ENCODE peak calls at places on chromosomes 11 and 22, in four cellular contexts. L is HCT116, J is GM23338, P is HepG2. I is an unnamed sample.
A peak's percentile ranks its signal among the peaks of the same experiment; 100 is the strongest.

GRCh38 chr22:48829908-48830307 is 997.8 kb downstream of the BRD1 start:
- DNase-seq in P (no peak), J (no peak), L (no peak), I (no peak)

GRCh38 chr22:20244744-20245576 is 23.2 kb downstream of the RTN4R start:
- DNase-seq in J (no peak), L (no peak), P (no peak), I (no peak)

GRCh38 chr22:47307326-47307725 is 544.9 kb downstream of the TBC1D22A start:
- DNase-seq in J (no peak), P (no peak), L (no peak), I (no peak)

GRCh38 chr11:43818220-43818619 is 62.4 kb upstream of the ALKBH3 start:
- DNase-seq in L (no peak), J (no peak), P (no peak), I (no peak)

GRCh38 chr22:27226666-27227065 is 569.3 kb downstream of the MIAT start:
- DNase-seq in J (no peak), P (no peak), L (no peak), I (no peak)

GRCh38 chr11:111446404-111447152 is 65.6 kb downstream of the BTG4 start:
- DNase-seq in P (peak; percentile 82), L (peak; percentile 85), J (peak; percentile 89), I (peak; percentile 73)

GRCh38 chr22:26979294-26979693 is 321.9 kb downstream of the MIAT start:
- DNase-seq in J (peak; percentile 70), L (no peak), P (no peak), I (no peak)

GRCh38 chr22:22070371-22070824 is 87.8 kb upstream of the TOP3B start:
- DNase-seq in L (no peak), J (no peak), P (no peak), I (no peak)

GRCh38 chr11:16335236-16335962 is 20.9 kb downstream of the SOX6 start:
- DNase-seq in L (no peak), P (peak; percentile 65), J (no peak), I (no peak)

GRCh38 chr11:100681064-100681502 is 6.0 kb upstream of the ARHGAP42 start:
- DNase-seq in J (peak; percentile 69), P (peak; percentile 76), L (peak; percentile 80), I (no peak)

GRCh38 chr11:69000831-69001245 is 12.2 kb downstream of the MRGPRF start:
- DNase-seq in J (peak; percentile 37), L (peak; percentile 27), P (peak; percentile 57), I (no peak)

GRCh38 chr11:38814670-38815069 is 2216.6 kb upstream of the RAG2 start:
- DNase-seq in J (no peak), P (no peak), L (no peak), I (no peak)

GRCh38 chr11:11622772-11623531 is 1.1 kb upstream of the GALNT18 start:
- DNase-seq in L (no peak), J (no peak), P (peak; percentile 18), I (no peak)

GRCh38 chr11:12133539-12134238 is 23.3 kb downstream of the MICAL2 start:
- DNase-seq in J (no peak), P (no peak), L (no peak), I (no peak)

GRCh38 chr11:6799402-6799801 is at the start of gene OR6A2:
- DNase-seq in P (no peak), J (no peak), L (no peak), I (no peak)

GRCh38 chr11:13705710-13706109 is 37.2 kb downstream of the FAR1 start:
- DNase-seq in L (no peak), P (no peak), J (peak; percentile 25), I (no peak)

GRCh38 chr22:38316340-38317236 is 645 bp downstream of the CSNK1E start:
- DNase-seq in P (no peak), L (no peak), J (peak; percentile 60), I (peak; percentile 10)

GRCh38 chr11:59787816-59788215 is 22.8 kb downstream of the MRPL16 start:
- DNase-seq in L (no peak), J (no peak), P (no peak), I (no peak)

GRCh38 chr11:65251476-65251875 is 10.3 kb upstream of the POLA2 start:
- DNase-seq in J (no peak), L (no peak), P (no peak), I (no peak)

GRCh38 chr11:122808494-122808893 is 29.8 kb upstream of the CRTAM start:
- DNase-seq in L (no peak), J (no peak), P (no peak), I (no peak)

GRCh38 chr22:17785185-17786184 is 11.2 kb upstream of the BID start:
- DNase-seq in L (peak; percentile 41), J (peak; percentile 95), P (peak; percentile 72), I (no peak)

GRCh38 chr22:34080501-34080900 is 160.2 kb upstream of the LARGE1 start:
- DNase-seq in L (no peak), J (no peak), P (no peak), I (no peak)

GRCh38 chr22:37636186-37636948 is 3.1 kb upstream of the SH3BP1 start:
- DNase-seq in P (no peak), L (no peak), J (peak; percentile 47), I (no peak)

GRCh38 chr11:71078482-71078881 is 173.9 kb downstream of the SHANK2 start:
- DNase-seq in P (no peak), L (peak; percentile 18), J (peak; percentile 51), I (no peak)

GRCh38 chr11:114296190-114296978 is at the start of gene NNMT:
- DNase-seq in P (no peak), J (no peak), L (no peak), I (no peak)

GRCh38 chr11:7046474-7046873 is 26.2 kb downstream of the NLRP14 start:
- DNase-seq in L (no peak), P (no peak), J (no peak), I (no peak)

GRCh38 chr22:38467904-38468760 is at the start of gene KDELR3:
- DNase-seq in J (peak; percentile 59), P (no peak), L (peak; percentile 15), I (no peak)

GRCh38 chr11:46332093-46332567 is 15.1 kb upstream of the DGKZ start:
- DNase-seq in L (no peak), P (no peak), J (no peak), I (no peak)

GRCh38 chr11:46330154-46330886 is 16.9 kb upstream of the DGKZ start:
- DNase-seq in L (no peak), P (no peak), J (no peak), I (no peak)

GRCh38 chr11:46332568-46333128 is 14.6 kb upstream of the DGKZ start:
- DNase-seq in L (no peak), J (peak; percentile 77), P (no peak), I (no peak)

GRCh38 chr11:46330887-46331652 is 16.2 kb upstream of the DGKZ start:
- DNase-seq in J (no peak), L (no peak), P (no peak), I (no peak)

DNA sequence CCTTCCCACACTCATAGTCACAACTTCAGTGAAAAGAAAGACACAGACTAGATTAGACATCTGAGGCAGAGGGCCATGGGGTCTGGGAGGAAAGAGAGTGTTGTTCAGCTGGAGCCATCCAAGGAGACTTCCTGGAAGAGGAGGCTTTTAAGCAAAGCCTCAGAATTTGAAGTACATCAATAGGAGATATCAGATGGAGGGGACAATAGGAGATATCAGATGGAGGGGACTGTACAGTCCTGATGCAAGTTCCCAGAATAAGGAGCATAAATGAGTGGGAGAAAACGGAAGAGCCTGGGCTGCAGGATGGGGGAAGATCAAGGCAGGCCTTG is 15.6 kb upstream of the DGKZ start:
- DNase-seq in P (no peak), J (no peak), L (no peak), I (no peak)
- TF ChIP-seq EZH2 in P (no peak), J (no peak), L (no peak), I (no peak)

GRCh38 chr11:19768815-19769214 is 56.2 kb downstream of the NAV2 start:
- DNase-seq in J (no peak), L (no peak), P (no peak), I (no peak)
- H3K27ac ChIP-seq in J (no peak overlapping the region), L (no peak overlapping the region), P (no peak overlapping the region), I (no peak overlapping the region)

DNA sequence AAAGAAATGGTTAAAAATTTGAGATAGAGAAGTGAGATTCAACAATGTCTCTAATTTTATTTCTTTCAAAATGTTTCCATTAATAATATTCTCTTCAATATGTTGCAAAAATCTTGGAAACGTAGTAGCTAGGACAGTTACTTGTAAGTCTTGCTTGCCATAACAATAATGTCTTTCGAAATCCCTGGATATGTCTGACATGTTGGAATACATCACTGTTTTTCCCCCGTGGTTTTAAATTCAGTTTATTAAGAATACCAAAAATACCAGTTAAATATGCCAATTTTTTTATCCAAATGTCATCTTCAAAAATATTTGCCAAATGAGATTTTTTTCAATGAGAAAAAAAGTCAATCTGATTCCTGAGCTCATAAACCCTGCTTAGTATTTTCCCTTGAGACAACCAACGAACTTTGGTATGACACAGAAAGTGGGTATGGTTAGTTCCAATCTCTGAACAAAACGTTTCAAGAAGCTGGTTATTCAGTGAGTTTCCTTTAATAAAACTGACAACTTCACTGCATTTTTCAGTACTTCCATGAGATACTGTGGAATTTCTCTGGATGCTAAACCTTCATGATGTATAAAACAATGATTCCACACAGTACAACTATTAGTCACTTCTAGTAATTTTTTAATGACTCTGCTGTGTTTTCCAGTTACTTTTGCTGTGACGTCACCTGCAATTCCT is 36.7 kb upstream of the AMPD3 start:
- DNase-seq in J (no peak), L (no peak), P (no peak), I (no peak)
- TF ChIP-seq POLR2AphosphoS5 in J (no peak), L (no peak), P (no peak), I (no peak)

DNA sequence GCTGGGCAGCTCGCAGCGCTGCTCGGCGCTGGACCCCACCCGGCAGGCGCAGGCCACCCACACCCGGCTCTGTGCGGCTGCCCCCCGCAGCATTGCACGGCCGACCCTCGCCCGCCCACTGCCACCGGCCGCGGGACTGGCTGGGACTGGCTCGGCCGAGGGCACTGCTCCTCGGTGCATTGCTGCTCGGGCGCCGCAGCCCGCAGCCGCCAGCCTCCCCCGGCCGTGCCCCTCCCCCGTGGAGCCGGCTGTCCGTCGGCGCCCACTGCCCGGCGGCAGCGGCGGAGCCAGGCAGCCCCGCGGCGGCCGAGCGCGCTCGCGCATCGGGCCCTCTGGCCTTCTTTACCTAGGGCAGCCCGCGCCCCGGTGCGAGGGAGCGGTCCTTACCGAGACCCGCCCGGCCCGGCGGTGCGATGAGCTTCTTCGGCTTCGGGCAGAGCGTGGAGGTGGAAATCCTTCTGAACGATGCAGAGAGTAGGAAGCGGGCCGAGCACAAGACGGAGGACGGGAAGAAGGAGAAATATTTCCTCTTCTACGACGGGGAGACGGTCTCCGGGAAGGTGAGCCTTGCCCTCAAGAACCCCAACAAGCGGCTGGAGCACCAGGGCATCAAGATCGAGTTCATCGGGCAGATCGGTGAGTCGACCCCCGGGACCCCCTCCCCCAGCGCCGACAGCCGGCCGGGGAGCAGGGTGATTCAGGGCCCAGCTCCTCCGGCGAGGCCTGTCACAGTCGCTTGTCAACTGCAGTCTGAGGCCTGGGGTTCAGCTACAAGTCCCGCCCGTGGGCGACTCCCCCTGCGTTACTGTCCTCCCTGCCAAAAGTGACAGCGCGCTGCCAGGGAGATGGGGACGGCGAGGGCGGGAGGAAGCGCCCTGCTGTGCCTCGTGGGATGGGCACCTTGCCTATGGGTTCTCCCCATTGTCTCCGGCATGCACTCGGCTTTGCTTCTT is 515 bp downstream of the VPS26B start:
- DNase-seq in L (no peak), J (peak; percentile 52), P (peak; percentile 14), I (no peak)
- TF ChIP-seq EZH2 in L (no peak), J (no peak), P (no peak), I (no peak)

DNA sequence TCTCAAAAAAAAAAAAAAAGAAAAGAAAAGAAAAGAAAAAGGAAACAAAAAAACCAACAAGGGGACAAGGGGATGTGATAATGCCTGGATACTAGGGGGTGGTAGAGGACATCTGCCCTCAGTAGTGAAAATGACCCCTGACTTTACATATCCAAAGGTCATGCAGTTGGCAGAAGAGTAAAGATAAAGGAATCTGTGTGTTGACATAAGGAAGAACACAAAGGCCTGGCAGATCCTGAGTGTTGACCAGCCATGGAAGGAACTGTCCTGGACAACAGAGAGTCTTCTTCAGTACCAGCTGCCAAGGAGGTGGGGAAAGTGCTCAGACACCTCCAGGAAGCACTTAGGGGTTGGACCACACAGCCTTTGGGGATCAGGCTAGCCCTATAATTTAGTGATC is 12.6 kb downstream of the SLC43A1 start:
- DNase-seq in P (peak; percentile 78), J (no peak), L (no peak), I (no peak)
- H3K27ac ChIP-seq in P (peak overlapping the region; percentile 55), J (no peak overlapping the region), L (no peak overlapping the region), I (no peak overlapping the region)